ENCODE peak calls at places on chromosomes 16 and 17, in four cellular contexts. L, Z, G and H are unnamed samples.
A peak's percentile ranks its signal among the peaks of the same experiment; 100 is the strongest.

GRCh38 chr17:82433560-82434215 is 15.3 kb upstream of the OGFOD3 start:
- DNase-seq in Z (no peak), G (no peak), L (no peak), H (no peak)

GRCh38 chr16:4414187-4414909 is 2.0 kb downstream of the CORO7 start:
- DNase-seq in G (no peak), Z (no peak), L (no peak), H (no peak)

GRCh38 chr17:30905742-30906100 is 317 bp downstream of the TEFM start:
- DNase-seq in G (peak; percentile 43), L (peak; percentile 49), Z (no peak), H (no peak)

GRCh38 chr17:11644265-11645212 is 46.3 kb downstream of the DNAH9 start:
- DNase-seq in G (peak; percentile 85), Z (peak; percentile 82), L (peak; percentile 82), H (peak; percentile 36)

GRCh38 chr16:27177031-27177774 is 26.1 kb upstream of the KDM8 start:
- DNase-seq in L (peak; percentile 25), G (no peak), Z (no peak), H (peak; percentile 93)

GRCh38 chr17:28710948-28711722 is 553 bp downstream of the PROCA1 start:
- DNase-seq in Z (peak; percentile 97), L (peak; percentile 90), G (peak; percentile 99), H (peak; percentile 85)

GRCh38 chr17:82536220-82537201 is 17.0 kb downstream of the FOXK2 start:
- DNase-seq in L (peak; percentile 66), Z (no peak), G (no peak), H (peak; percentile 86)

GRCh38 chr16:67264866-67265265 is 14.5 kb upstream of the PLEKHG4 start:
- DNase-seq in Z (no peak), G (no peak), L (no peak), H (no peak)

GRCh38 chr16:88842806-88843205 is 13.9 kb downstream of the GALNS start:
- DNase-seq in L (no peak), G (no peak), Z (no peak), H (no peak)

DNA sequence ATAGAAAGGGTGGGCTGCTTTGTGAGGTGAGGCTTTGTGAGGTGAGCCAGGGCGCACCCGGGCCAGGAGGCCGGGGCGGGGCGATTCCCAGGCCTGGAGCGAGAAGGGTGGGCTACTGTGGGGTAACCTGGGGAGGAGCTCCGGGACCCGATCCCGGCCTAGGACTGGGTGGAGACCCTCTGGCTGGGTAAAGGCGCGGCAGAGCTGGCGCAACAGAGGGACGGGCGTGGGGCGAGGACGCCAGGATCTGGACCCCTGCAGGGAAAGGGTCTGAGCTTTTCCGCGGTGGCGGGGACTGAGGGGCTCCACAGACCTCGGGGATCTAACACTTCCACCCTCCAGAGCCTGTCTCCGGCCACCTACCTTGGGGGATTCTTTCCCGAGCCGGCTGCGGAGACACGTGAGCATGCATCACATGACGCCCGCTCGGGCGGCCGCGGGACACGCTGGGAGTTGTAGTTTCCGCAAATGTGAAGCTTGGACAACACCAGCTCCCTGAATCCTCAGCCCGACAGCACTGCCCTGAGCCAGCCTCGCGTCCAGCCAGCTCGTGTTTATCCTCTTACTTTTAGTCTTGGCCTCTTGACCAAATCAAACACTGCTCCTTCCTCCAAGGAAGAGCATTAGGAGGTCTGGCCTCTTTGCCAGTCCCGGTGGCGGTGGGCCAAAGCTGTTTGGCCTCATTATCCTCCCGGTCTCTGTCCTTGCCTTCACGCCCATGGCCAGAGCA is at the start of gene SLC38A7:
- DNase-seq in G (peak; percentile 91), L (peak; percentile 83), Z (peak; percentile 90), H (peak; percentile 80)
- H2BK120ac ChIP-seq in G (no peak within 1 kb of the TSS), L (peak within 1 kb of the TSS; percentile 50), Z (no peak within 1 kb of the TSS), H (peak within 1 kb of the TSS; percentile 84)

GRCh38 chr17:75082683-75083082 is 5.1 kb upstream of the SLC16A5 start:
- DNase-seq in L (peak; percentile 62), G (no peak), Z (no peak), H (no peak)
- H2BK120ac ChIP-seq in L (no peak overlapping the region), G (no peak overlapping the region), Z (no peak overlapping the region), H (no peak overlapping the region)

GRCh38 chr16:20889625-20890275 is 10.4 kb downstream of the DCUN1D3 start:
- DNase-seq in L (peak; percentile 67), Z (peak; percentile 50), G (no peak), H (no peak)
- H2BK120ac ChIP-seq in L (no peak overlapping the region), Z (no peak overlapping the region), G (no peak overlapping the region), H (no peak overlapping the region)

GRCh38 chr16:30838876-30839471 is 52.0 kb upstream of the ZNF629 start:
- DNase-seq in L (peak; percentile 35), G (no peak), Z (no peak), H (no peak)

GRCh38 chr16:30842971-30843370 is 50.9 kb downstream of the BCL7C start:
- DNase-seq in G (no peak), Z (no peak), L (peak; percentile 95), H (no peak)

GRCh38 chr16:30843501-30843900 is 50.4 kb downstream of the BCL7C start:
- DNase-seq in Z (no peak), L (peak; percentile 88), G (no peak), H (no peak)

GRCh38 chr16:30839523-30840227 is 52.7 kb upstream of the ZNF629 start:
- DNase-seq in G (no peak), Z (no peak), L (peak; percentile 42), H (no peak)

DNA sequence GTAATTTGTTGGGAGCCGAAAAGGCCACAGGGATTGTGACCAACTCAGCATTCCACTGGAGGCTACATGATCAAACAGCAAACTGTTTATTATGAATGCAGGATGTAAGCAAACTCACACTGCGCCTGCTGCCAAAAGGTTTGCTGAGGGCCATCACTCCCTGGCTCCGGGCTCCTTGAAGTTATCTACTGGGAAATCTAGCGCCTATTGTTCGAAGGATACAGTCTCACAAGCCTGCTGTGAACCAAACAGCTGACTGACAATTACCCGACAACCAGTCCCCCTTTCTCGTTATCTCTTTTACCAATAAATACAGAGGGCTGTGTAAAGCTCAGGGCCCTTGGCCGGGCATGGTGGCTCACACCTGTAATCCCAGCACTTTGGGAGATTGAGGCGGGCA is 52.5 kb downstream of the BCL7C start:
- DNase-seq in L (no peak), Z (peak; percentile 90), G (no peak), H (no peak)
- H2BK120ac ChIP-seq in L (no peak overlapping the region), Z (no peak overlapping the region), G (no peak overlapping the region), H (no peak overlapping the region)

DNA sequence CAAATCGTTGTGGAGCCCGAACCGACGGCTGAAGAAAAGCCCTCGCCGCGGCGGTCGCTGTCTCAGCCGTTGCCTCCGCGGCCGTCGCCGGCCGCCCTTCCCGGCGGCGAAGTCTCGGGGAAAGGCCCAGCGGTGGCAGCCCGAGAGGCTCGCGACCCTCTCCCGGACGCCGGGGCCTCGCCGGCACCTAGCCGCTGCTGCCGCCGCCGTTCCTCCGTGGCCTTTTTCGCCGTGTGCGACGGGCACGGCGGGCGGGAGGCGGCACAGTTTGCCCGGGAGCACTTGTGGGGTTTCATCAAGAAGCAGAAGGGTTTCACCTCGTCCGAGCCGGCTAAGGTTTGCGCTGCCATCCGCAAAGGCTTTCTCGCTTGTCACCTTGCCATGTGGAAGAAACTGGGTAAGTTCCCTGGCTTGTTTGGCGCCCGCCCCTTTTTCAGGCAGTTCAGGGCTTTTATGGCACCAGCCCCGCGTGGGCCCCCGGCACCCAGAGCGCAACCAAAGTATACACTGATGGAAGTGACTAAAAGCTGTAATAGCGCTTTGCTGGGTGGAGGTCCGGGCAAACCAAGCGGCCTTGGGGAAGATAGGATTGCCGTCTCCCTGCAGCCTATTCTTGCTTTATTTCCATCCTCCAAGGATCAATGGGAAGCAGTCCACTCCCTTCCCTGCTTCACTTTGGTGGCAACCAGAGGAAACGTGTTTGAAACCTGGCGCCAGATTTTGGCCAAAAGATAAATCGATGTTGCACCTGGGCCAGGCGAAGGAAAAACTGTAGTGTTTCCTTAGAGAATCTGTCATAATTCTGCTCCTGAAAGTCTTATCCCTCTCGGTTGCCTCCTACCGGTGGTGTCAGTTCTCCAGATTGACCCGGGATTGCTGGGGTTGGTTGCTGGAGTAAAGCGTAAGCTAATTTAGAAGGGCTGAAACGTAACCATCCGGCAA is 768 bp downstream of the PPM1D start:
- DNase-seq in L (peak; percentile 92), G (peak; percentile 82), Z (peak; percentile 89), H (peak; percentile 85)
- H2BK120ac ChIP-seq in L (peak overlapping the region; percentile 84), G (no peak overlapping the region), Z (peak overlapping the region; percentile 64), H (peak overlapping the region; percentile 67)